ENCODE peak calls at places on chromosome 19, in ten cellular contexts. One of them, this sample, is unnamed.

GRCh38 chr19:54696117-54696548 is 28.1 kb upstream of the KIR3DL3 start:
- DNase-seq in NAMALWA: no peak
- DNase-seq in activated CD4-positive, alpha-beta T cell treated with anti-CD3 and anti-CD28 coated beads for 4 hours: no peak
- DNase-seq in cardiac fibroblast: no peak
- DNase-seq in hepatocyte: no peak
- DNase-seq in SHP77: no peak
- DNase-seq in cardiac muscle cell: no peak
- DNase-seq in neuronal stem cell: no peak
- DNase-seq in epithelial cell of esophagus: no peak
- DNase-seq in substantia nigra: no peak
- DNase-seq in this sample: no peak

GRCh38 chr19:55460670-55461258 is 678 bp downstream of the ISOC2 start:
- DNase-seq in substantia nigra: peak; percentile 37
- DNase-seq in activated CD4-positive, alpha-beta T cell treated with anti-CD3 and anti-CD28 coated beads for 4 hours: peak; percentile 34
- DNase-seq in epithelial cell of esophagus: peak; percentile 52
- DNase-seq in cardiac muscle cell: peak; percentile 90
- DNase-seq in cardiac fibroblast: peak; percentile 96
- DNase-seq in SHP77: peak; percentile 69
- DNase-seq in NAMALWA: peak; percentile 77
- DNase-seq in neuronal stem cell: peak; percentile 75
- DNase-seq in hepatocyte: peak; percentile 91
- DNase-seq in this sample: peak; percentile 53

GRCh38 chr19:17953869-17954268 is 13.0 kb upstream of the KCNN1 start:
- DNase-seq in cardiac muscle cell: peak; percentile 30
- DNase-seq in epithelial cell of esophagus: no peak
- DNase-seq in substantia nigra: no peak
- DNase-seq in SHP77: no peak
- DNase-seq in neuronal stem cell: no peak
- DNase-seq in NAMALWA: no peak
- DNase-seq in activated CD4-positive, alpha-beta T cell treated with anti-CD3 and anti-CD28 coated beads for 4 hours: no peak
- DNase-seq in hepatocyte: no peak
- DNase-seq in cardiac fibroblast: no peak
- DNase-seq in this sample: no peak

GRCh38 chr19:52566588-52566987 is 3.5 kb upstream of the ZNF701 start:
- DNase-seq in hepatocyte: peak; percentile 39
- DNase-seq in substantia nigra: no peak
- DNase-seq in epithelial cell of esophagus: peak; percentile 90
- DNase-seq in cardiac muscle cell: no peak
- DNase-seq in SHP77: no peak
- DNase-seq in neuronal stem cell: no peak
- DNase-seq in cardiac fibroblast: no peak
- DNase-seq in activated CD4-positive, alpha-beta T cell treated with anti-CD3 and anti-CD28 coated beads for 4 hours: no peak
- DNase-seq in NAMALWA: no peak
- DNase-seq in this sample: peak; percentile 11

GRCh38 chr19:49428547-49429451 is 3.6 kb downstream of the GFY start:
- DNase-seq in activated CD4-positive, alpha-beta T cell treated with anti-CD3 and anti-CD28 coated beads for 4 hours: no peak
- DNase-seq in cardiac fibroblast: no peak
- DNase-seq in substantia nigra: no peak
- DNase-seq in cardiac muscle cell: no peak
- DNase-seq in NAMALWA: no peak
- DNase-seq in SHP77: no peak
- DNase-seq in hepatocyte: no peak
- DNase-seq in epithelial cell of esophagus: no peak
- DNase-seq in neuronal stem cell: no peak
- DNase-seq in this sample: no peak

GRCh38 chr19:35349614-35350521 is 2.2 kb downstream of the FFAR1 start:
- DNase-seq in neuronal stem cell: no peak
- DNase-seq in substantia nigra: no peak
- DNase-seq in NAMALWA: peak; percentile 41
- DNase-seq in hepatocyte: no peak
- DNase-seq in epithelial cell of esophagus: no peak
- DNase-seq in SHP77: no peak
- DNase-seq in cardiac muscle cell: no peak
- DNase-seq in activated CD4-positive, alpha-beta T cell treated with anti-CD3 and anti-CD28 coated beads for 4 hours: no peak
- DNase-seq in cardiac fibroblast: no peak
- DNase-seq in this sample: no peak

GRCh38 chr19:12555456-12555930 is 4.2 kb upstream of the ZNF564 start:
- DNase-seq in cardiac muscle cell: no peak
- DNase-seq in activated CD4-positive, alpha-beta T cell treated with anti-CD3 and anti-CD28 coated beads for 4 hours: no peak
- DNase-seq in cardiac fibroblast: no peak
- DNase-seq in NAMALWA: no peak
- DNase-seq in SHP77: no peak
- DNase-seq in neuronal stem cell: no peak
- DNase-seq in substantia nigra: no peak
- DNase-seq in hepatocyte: no peak
- DNase-seq in epithelial cell of esophagus: no peak
- DNase-seq in this sample: no peak

GRCh38 chr19:46524272-46524671 is 28.6 kb upstream of the PNMA8B start:
- DNase-seq in hepatocyte: no peak
- DNase-seq in neuronal stem cell: no peak
- DNase-seq in cardiac fibroblast: no peak
- DNase-seq in NAMALWA: no peak
- DNase-seq in epithelial cell of esophagus: no peak
- DNase-seq in cardiac muscle cell: no peak
- DNase-seq in substantia nigra: no peak
- DNase-seq in activated CD4-positive, alpha-beta T cell treated with anti-CD3 and anti-CD28 coated beads for 4 hours: no peak
- DNase-seq in SHP77: no peak
- DNase-seq in this sample: no peak

GRCh38 chr19:28847468-28847867 is 365.5 kb downstream of the UQCRFS1 start:
- DNase-seq in epithelial cell of esophagus: no peak
- DNase-seq in substantia nigra: no peak
- DNase-seq in neuronal stem cell: no peak
- DNase-seq in NAMALWA: no peak
- DNase-seq in hepatocyte: peak; percentile 19
- DNase-seq in SHP77: no peak
- DNase-seq in cardiac fibroblast: no peak
- DNase-seq in cardiac muscle cell: no peak
- DNase-seq in activated CD4-positive, alpha-beta T cell treated with anti-CD3 and anti-CD28 coated beads for 4 hours: no peak
- DNase-seq in this sample: no peak

GRCh38 chr19:43574424-43575155 is 737 bp downstream of the XRCC1 start:
- DNase-seq in activated CD4-positive, alpha-beta T cell treated with anti-CD3 and anti-CD28 coated beads for 4 hours: no peak
- DNase-seq in epithelial cell of esophagus: peak; percentile 32
- DNase-seq in cardiac muscle cell: no peak
- DNase-seq in NAMALWA: peak; percentile 32
- DNase-seq in substantia nigra: no peak
- DNase-seq in SHP77: no peak
- DNase-seq in hepatocyte: no peak
- DNase-seq in cardiac fibroblast: peak; percentile 21
- DNase-seq in neuronal stem cell: no peak
- DNase-seq in this sample: peak; percentile 92

GRCh38 chr19:19404879-19405860 is at the start of gene GATAD2A:
- DNase-seq in neuronal stem cell: peak; percentile 96
- DNase-seq in substantia nigra: peak; percentile 81
- DNase-seq in cardiac muscle cell: peak; percentile 96
- DNase-seq in hepatocyte: peak; percentile 98
- DNase-seq in NAMALWA: peak; percentile 89
- DNase-seq in epithelial cell of esophagus: peak; percentile 92
- DNase-seq in SHP77: peak; percentile 81
- DNase-seq in activated CD4-positive, alpha-beta T cell treated with anti-CD3 and anti-CD28 coated beads for 4 hours: peak; percentile 91
- DNase-seq in cardiac fibroblast: peak; percentile 96
- DNase-seq in this sample: peak; percentile 95

GRCh38 chr19:14686411-14686810 is 3.4 kb upstream of the ZNF333 start:
- DNase-seq in activated CD4-positive, alpha-beta T cell treated with anti-CD3 and anti-CD28 coated beads for 4 hours: peak; percentile 11
- DNase-seq in SHP77: peak; percentile 18
- DNase-seq in NAMALWA: peak; percentile 53
- DNase-seq in cardiac muscle cell: peak; percentile 1
- DNase-seq in hepatocyte: no peak
- DNase-seq in substantia nigra: no peak
- DNase-seq in cardiac fibroblast: peak; percentile 27
- DNase-seq in epithelial cell of esophagus: peak; percentile 43
- DNase-seq in neuronal stem cell: no peak
- DNase-seq in this sample: peak; percentile 54

GRCh38 chr19:29946645-29947044 is 4.6 kb downstream of the URI1 start:
- DNase-seq in cardiac fibroblast: no peak
- DNase-seq in NAMALWA: no peak
- DNase-seq in cardiac muscle cell: no peak
- DNase-seq in activated CD4-positive, alpha-beta T cell treated with anti-CD3 and anti-CD28 coated beads for 4 hours: no peak
- DNase-seq in hepatocyte: no peak
- DNase-seq in neuronal stem cell: no peak
- DNase-seq in epithelial cell of esophagus: no peak
- DNase-seq in SHP77: no peak
- DNase-seq in substantia nigra: no peak
- DNase-seq in this sample: no peak

GRCh38 chr19:11041966-11042627 is 47.2 kb upstream of the LDLR start:
- DNase-seq in SHP77: no peak
- DNase-seq in epithelial cell of esophagus: peak; percentile 10
- DNase-seq in NAMALWA: no peak
- DNase-seq in activated CD4-positive, alpha-beta T cell treated with anti-CD3 and anti-CD28 coated beads for 4 hours: no peak
- DNase-seq in hepatocyte: no peak
- DNase-seq in substantia nigra: no peak
- DNase-seq in neuronal stem cell: no peak
- DNase-seq in cardiac fibroblast: no peak
- DNase-seq in cardiac muscle cell: no peak
- DNase-seq in this sample: no peak

GRCh38 chr19:7811989-7812388 is 18.0 kb upstream of the EVI5L start:
- DNase-seq in substantia nigra: no peak
- DNase-seq in cardiac muscle cell: no peak
- DNase-seq in SHP77: no peak
- DNase-seq in cardiac fibroblast: no peak
- DNase-seq in NAMALWA: no peak
- DNase-seq in neuronal stem cell: no peak
- DNase-seq in activated CD4-positive, alpha-beta T cell treated with anti-CD3 and anti-CD28 coated beads for 4 hours: no peak
- DNase-seq in hepatocyte: no peak
- DNase-seq in epithelial cell of esophagus: peak; percentile 76
- DNase-seq in this sample: no peak

GRCh38 chr19:45079063-45079910 is at the start of gene GEMIN7:
- DNase-seq in NAMALWA: peak; percentile 87
- DNase-seq in hepatocyte: peak; percentile 89
- DNase-seq in SHP77: peak; percentile 61
- DNase-seq in epithelial cell of esophagus: peak; percentile 79
- DNase-seq in activated CD4-positive, alpha-beta T cell treated with anti-CD3 and anti-CD28 coated beads for 4 hours: peak; percentile 72
- DNase-seq in substantia nigra: peak; percentile 34
- DNase-seq in neuronal stem cell: peak; percentile 78
- DNase-seq in cardiac muscle cell: peak; percentile 86
- DNase-seq in cardiac fibroblast: peak; percentile 76
- DNase-seq in this sample: peak; percentile 86

GRCh38 chr19:33462112-33462726 is 59.4 kb downstream of the PEPD start:
- DNase-seq in activated CD4-positive, alpha-beta T cell treated with anti-CD3 and anti-CD28 coated beads for 4 hours: no peak
- DNase-seq in cardiac muscle cell: no peak
- DNase-seq in hepatocyte: no peak
- DNase-seq in epithelial cell of esophagus: no peak
- DNase-seq in SHP77: no peak
- DNase-seq in cardiac fibroblast: no peak
- DNase-seq in substantia nigra: no peak
- DNase-seq in neuronal stem cell: no peak
- DNase-seq in NAMALWA: no peak
- DNase-seq in this sample: no peak

GRCh38 chr19:14416743-14417214 is 2.4 kb downstream of the DDX39A start:
- DNase-seq in SHP77: no peak
- DNase-seq in epithelial cell of esophagus: peak; percentile 80
- DNase-seq in cardiac muscle cell: no peak
- DNase-seq in substantia nigra: no peak
- DNase-seq in neuronal stem cell: no peak
- DNase-seq in activated CD4-positive, alpha-beta T cell treated with anti-CD3 and anti-CD28 coated beads for 4 hours: no peak
- DNase-seq in NAMALWA: peak; percentile 58
- DNase-seq in cardiac fibroblast: peak; percentile 45
- DNase-seq in hepatocyte: no peak
- DNase-seq in this sample: no peak

GRCh38 chr19:39372047-39372802 is 18.7 kb downstream of the PAF1 start:
- DNase-seq in epithelial cell of esophagus: no peak
- DNase-seq in cardiac muscle cell: no peak
- DNase-seq in SHP77: no peak
- DNase-seq in neuronal stem cell: no peak
- DNase-seq in activated CD4-positive, alpha-beta T cell treated with anti-CD3 and anti-CD28 coated beads for 4 hours: no peak
- DNase-seq in substantia nigra: peak; percentile 24
- DNase-seq in hepatocyte: peak; percentile 39
- DNase-seq in cardiac fibroblast: peak; percentile 99
- DNase-seq in NAMALWA: no peak
- DNase-seq in this sample: peak; percentile 85

GRCh38 chr19:55647732-55648656 is at the start of gene CCDC106:
- DNase-seq in activated CD4-positive, alpha-beta T cell treated with anti-CD3 and anti-CD28 coated beads for 4 hours: peak; percentile 67
- DNase-seq in cardiac fibroblast: peak; percentile 86
- DNase-seq in hepatocyte: peak; percentile 82
- DNase-seq in substantia nigra: peak; percentile 70
- DNase-seq in NAMALWA: peak; percentile 71
- DNase-seq in neuronal stem cell: peak; percentile 71
- DNase-seq in epithelial cell of esophagus: peak; percentile 65
- DNase-seq in SHP77: peak; percentile 63
- DNase-seq in cardiac muscle cell: peak; percentile 86
- DNase-seq in this sample: peak; percentile 76

GRCh38 chr19:45526143-45526542 is 18.9 kb downstream of the VASP start:
- DNase-seq in cardiac fibroblast: peak; percentile 72
- DNase-seq in neuronal stem cell: peak; percentile 68
- DNase-seq in SHP77: peak; percentile 50
- DNase-seq in activated CD4-positive, alpha-beta T cell treated with anti-CD3 and anti-CD28 coated beads for 4 hours: no peak
- DNase-seq in hepatocyte: peak; percentile 75
- DNase-seq in NAMALWA: no peak
- DNase-seq in cardiac muscle cell: peak; percentile 86
- DNase-seq in substantia nigra: no peak
- DNase-seq in epithelial cell of esophagus: peak; percentile 83
- DNase-seq in this sample: peak; percentile 68

GRCh38 chr19:370641-371330 is 26.2 kb upstream of the MIER2 start:
- DNase-seq in hepatocyte: no peak
- DNase-seq in cardiac fibroblast: no peak
- DNase-seq in NAMALWA: no peak
- DNase-seq in SHP77: no peak
- DNase-seq in substantia nigra: no peak
- DNase-seq in activated CD4-positive, alpha-beta T cell treated with anti-CD3 and anti-CD28 coated beads for 4 hours: no peak
- DNase-seq in epithelial cell of esophagus: no peak
- DNase-seq in neuronal stem cell: no peak
- DNase-seq in cardiac muscle cell: no peak
- DNase-seq in this sample: no peak

GRCh38 chr19:55536951-55537740 is at the start of gene SBK2:
- DNase-seq in substantia nigra: no peak
- DNase-seq in NAMALWA: peak; percentile 56
- DNase-seq in activated CD4-positive, alpha-beta T cell treated with anti-CD3 and anti-CD28 coated beads for 4 hours: no peak
- DNase-seq in SHP77: peak; percentile 34
- DNase-seq in neuronal stem cell: peak; percentile 79
- DNase-seq in epithelial cell of esophagus: no peak
- DNase-seq in cardiac muscle cell: peak; percentile 87
- DNase-seq in cardiac fibroblast: no peak
- DNase-seq in hepatocyte: no peak
- DNase-seq in this sample: no peak

GRCh38 chr19:44764975-44765948 is 12.4 kb upstream of the CBLC start:
- DNase-seq in epithelial cell of esophagus: peak; percentile 32
- DNase-seq in substantia nigra: no peak
- DNase-seq in neuronal stem cell: no peak
- DNase-seq in SHP77: no peak
- DNase-seq in NAMALWA: no peak
- DNase-seq in hepatocyte: peak; percentile 70
- DNase-seq in cardiac fibroblast: no peak
- DNase-seq in activated CD4-positive, alpha-beta T cell treated with anti-CD3 and anti-CD28 coated beads for 4 hours: no peak
- DNase-seq in cardiac muscle cell: no peak
- DNase-seq in this sample: no peak

GRCh38 chr19:4390017-4390861 is 10.1 kb downstream of the SH3GL1 start:
- DNase-seq in epithelial cell of esophagus: no peak
- DNase-seq in substantia nigra: no peak
- DNase-seq in activated CD4-positive, alpha-beta T cell treated with anti-CD3 and anti-CD28 coated beads for 4 hours: no peak
- DNase-seq in cardiac fibroblast: peak; percentile 78
- DNase-seq in SHP77: no peak
- DNase-seq in NAMALWA: no peak
- DNase-seq in hepatocyte: peak; percentile 53
- DNase-seq in neuronal stem cell: no peak
- DNase-seq in cardiac muscle cell: peak; percentile 88
- DNase-seq in this sample: peak; percentile 85

GRCh38 chr19:1173160-1173844 is 766 bp downstream of the SBNO2 start:
- DNase-seq in SHP77: no peak
- DNase-seq in epithelial cell of esophagus: no peak
- DNase-seq in activated CD4-positive, alpha-beta T cell treated with anti-CD3 and anti-CD28 coated beads for 4 hours: peak; percentile 22
- DNase-seq in substantia nigra: no peak
- DNase-seq in NAMALWA: peak; percentile 37
- DNase-seq in cardiac fibroblast: no peak
- DNase-seq in hepatocyte: no peak
- DNase-seq in cardiac muscle cell: no peak
- DNase-seq in neuronal stem cell: no peak
- DNase-seq in this sample: peak; percentile 28

GRCh38 chr19:48492925-48493717 is 18.5 kb downstream of the LMTK3 start:
- DNase-seq in substantia nigra: peak; percentile 69
- DNase-seq in neuronal stem cell: peak; percentile 95
- DNase-seq in cardiac fibroblast: peak; percentile 99
- DNase-seq in epithelial cell of esophagus: peak; percentile 99
- DNase-seq in SHP77: peak; percentile 90
- DNase-seq in NAMALWA: peak; percentile 98
- DNase-seq in activated CD4-positive, alpha-beta T cell treated with anti-CD3 and anti-CD28 coated beads for 4 hours: peak; percentile 76
- DNase-seq in cardiac muscle cell: peak; percentile 96
- DNase-seq in hepatocyte: peak; percentile 96
- DNase-seq in this sample: peak; percentile 98

GRCh38 chr19:2663920-2664571 is 38.4 kb downstream of the GNG7 start:
- DNase-seq in substantia nigra: no peak
- DNase-seq in cardiac muscle cell: peak; percentile 68
- DNase-seq in cardiac fibroblast: peak; percentile 5
- DNase-seq in NAMALWA: peak; percentile 98
- DNase-seq in hepatocyte: no peak
- DNase-seq in activated CD4-positive, alpha-beta T cell treated with anti-CD3 and anti-CD28 coated beads for 4 hours: no peak
- DNase-seq in neuronal stem cell: no peak
- DNase-seq in SHP77: no peak
- DNase-seq in epithelial cell of esophagus: no peak
- DNase-seq in this sample: no peak

This sample was measured in dermis blood vessel endothelial cell.